ENCODE peak calls at places on chromosomes 2 and 18, in four cellular contexts. One of them, this sample, is unnamed.

GRCh38 chr2:195458936-195459335 is 198.1 kb upstream of the SLC39A10 start:
- DNase-seq in K562: no peak
- DNase-seq in SK-N-SH: no peak
- DNase-seq in WTC11: no peak
- DNase-seq in this sample: no peak

GRCh38 chr2:189102735-189103134 is 76.8 kb downstream of the COL5A2 start:
- DNase-seq in K562: no peak
- DNase-seq in WTC11: no peak
- DNase-seq in SK-N-SH: no peak
- DNase-seq in this sample: no peak

GRCh38 chr2:203463176-203463797 is 71.8 kb downstream of the RAPH1 start:
- DNase-seq in WTC11: no peak
- DNase-seq in SK-N-SH: peak
- DNase-seq in K562: no peak
- DNase-seq in this sample: no peak

GRCh38 chr18:79855147-79855910 is 57.6 kb downstream of the KCNG2 start:
- DNase-seq in WTC11: no peak
- DNase-seq in SK-N-SH: no peak
- DNase-seq in K562: no peak
- DNase-seq in this sample: peak

GRCh38 chr2:118847447-118848172 is at the start of gene EN1:
- DNase-seq in SK-N-SH: peak
- DNase-seq in WTC11: peak
- DNase-seq in K562: peak
- DNase-seq in this sample: no peak

GRCh38 chr2:232502901-232503791 is 15.5 kb upstream of the ECEL1 start:
- DNase-seq in SK-N-SH: peak
- DNase-seq in WTC11: peak
- DNase-seq in K562: peak
- DNase-seq in this sample: no peak

GRCh38 chr2:166314022-166314759 is 61.6 kb downstream of the SCN9A start:
- DNase-seq in K562: no peak
- DNase-seq in WTC11: no peak
- DNase-seq in SK-N-SH: no peak
- DNase-seq in this sample: no peak

GRCh38 chr2:127024769-127025356 is 82.1 kb downstream of the BIN1 start:
- DNase-seq in K562: no peak
- DNase-seq in WTC11: peak
- DNase-seq in SK-N-SH: peak
- DNase-seq in this sample: no peak

GRCh38 chr2:2797797-2798196 is 466.7 kb upstream of the MYT1L start:
- DNase-seq in SK-N-SH: no peak
- DNase-seq in WTC11: no peak
- DNase-seq in K562: no peak
- DNase-seq in this sample: no peak

GRCh38 chr18:22403950-22404349 is 13.8 kb downstream of the CTAGE1 start:
- DNase-seq in K562: no peak
- DNase-seq in SK-N-SH: no peak
- DNase-seq in WTC11: no peak
- DNase-seq in this sample: no peak

GRCh38 chr18:44325903-44326650 is 354.6 kb upstream of the SETBP1 start:
- DNase-seq in K562: no peak
- DNase-seq in WTC11: peak
- DNase-seq in SK-N-SH: peak
- DNase-seq in this sample: no peak

GRCh38 chr2:72083751-72084583 is 63.7 kb downstream of the CYP26B1 start:
- DNase-seq in SK-N-SH: no peak
- DNase-seq in WTC11: no peak
- DNase-seq in K562: no peak
- DNase-seq in this sample: no peak

GRCh38 chr2:134869941-134870736 is 31.7 kb downstream of the ACMSD start:
- DNase-seq in WTC11: no peak
- DNase-seq in K562: no peak
- DNase-seq in SK-N-SH: no peak
- DNase-seq in this sample: no peak

GRCh38 chr2:188766086-188766856 is 207.9 kb upstream of the COL3A1 start:
- DNase-seq in K562: no peak
- DNase-seq in SK-N-SH: no peak
- DNase-seq in WTC11: no peak
- DNase-seq in this sample: no peak

GRCh38 chr2:16178551-16179130 is 238.3 kb downstream of the MYCN start:
- DNase-seq in WTC11: no peak
- DNase-seq in K562: no peak
- DNase-seq in SK-N-SH: no peak
- DNase-seq in this sample: no peak

GRCh38 chr2:75553961-75554539 is 6.7 kb downstream of the EVA1A start:
- DNase-seq in K562: no peak
- DNase-seq in SK-N-SH: no peak
- DNase-seq in WTC11: no peak
- DNase-seq in this sample: no peak

GRCh38 chr2:163711699-163712098 is 24.1 kb downstream of the FIGN start:
- DNase-seq in SK-N-SH: no peak
- DNase-seq in K562: no peak
- DNase-seq in WTC11: no peak
- DNase-seq in this sample: no peak

GRCh38 chr18:3129053-3129864 is 90.5 kb downstream of the MYOM1 start:
- DNase-seq in WTC11: peak
- DNase-seq in SK-N-SH: peak
- DNase-seq in K562: peak
- DNase-seq in this sample: no peak

GRCh38 chr18:54734059-54734458 is 94.2 kb upstream of the RAB27B start:
- DNase-seq in K562: peak
- DNase-seq in SK-N-SH: no peak
- DNase-seq in WTC11: no peak
- DNase-seq in this sample: no peak

DNA sequence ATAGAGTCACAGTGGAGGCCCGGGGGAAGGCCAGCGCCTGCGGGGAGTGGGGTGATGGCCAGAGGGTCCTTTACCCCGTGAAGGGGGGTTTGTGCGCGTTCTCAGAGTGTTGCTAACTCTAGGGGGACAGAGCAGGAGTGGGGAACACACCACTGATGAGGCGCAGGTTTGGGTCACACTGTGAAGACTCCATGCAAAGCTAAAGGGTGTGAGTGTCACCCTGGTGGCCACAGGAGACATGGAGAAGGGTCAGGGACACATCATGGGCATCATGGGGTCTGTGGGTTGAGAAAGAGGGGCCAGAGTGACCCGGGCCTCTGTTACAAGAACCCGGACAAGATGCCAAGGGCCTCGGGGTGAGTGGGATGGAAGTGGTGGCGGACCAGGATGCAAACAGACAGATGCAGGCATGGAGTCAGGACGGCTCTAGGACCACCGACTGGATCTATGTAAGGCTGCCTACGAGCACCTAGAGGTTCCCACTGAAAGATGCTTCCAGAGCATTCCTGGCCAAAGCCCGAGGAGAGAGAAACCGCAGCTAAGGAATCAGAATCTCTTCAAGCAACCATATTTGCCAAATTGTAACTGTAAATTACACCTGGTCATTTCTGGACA is 84.3 kb downstream of the PXDN start:
- DNase-seq in K562: no peak
- DNase-seq in WTC11: no peak
- DNase-seq in SK-N-SH: no peak
- DNase-seq in this sample: no peak
- TF ChIP-seq USF1 in K562: no peak
- TF ChIP-seq USF1 in WTC11: no peak
- TF ChIP-seq USF1 in SK-N-SH: no peak
- TF ChIP-seq USF1 in this sample: no peak

GRCh38 chr18:9477509-9477908 is 2.2 kb downstream of the RALBP1 start:
- DNase-seq in K562: no peak
- DNase-seq in WTC11: no peak
- DNase-seq in SK-N-SH: no peak
- DNase-seq in this sample: no peak

GRCh38 chr18:9478545-9478944 is 3.2 kb downstream of the RALBP1 start:
- DNase-seq in SK-N-SH: no peak
- DNase-seq in K562: no peak
- DNase-seq in WTC11: no peak
- DNase-seq in this sample: no peak

GRCh38 chr18:9474103-9474982 is 970 bp upstream of the RALBP1 start:
- DNase-seq in K562: peak
- DNase-seq in WTC11: no peak
- DNase-seq in SK-N-SH: peak
- DNase-seq in this sample: no peak

GRCh38 chr18:9474983-9475642 is at the start of gene RALBP1:
- DNase-seq in WTC11: peak
- DNase-seq in SK-N-SH: peak
- DNase-seq in K562: peak
- DNase-seq in this sample: peak

DNA sequence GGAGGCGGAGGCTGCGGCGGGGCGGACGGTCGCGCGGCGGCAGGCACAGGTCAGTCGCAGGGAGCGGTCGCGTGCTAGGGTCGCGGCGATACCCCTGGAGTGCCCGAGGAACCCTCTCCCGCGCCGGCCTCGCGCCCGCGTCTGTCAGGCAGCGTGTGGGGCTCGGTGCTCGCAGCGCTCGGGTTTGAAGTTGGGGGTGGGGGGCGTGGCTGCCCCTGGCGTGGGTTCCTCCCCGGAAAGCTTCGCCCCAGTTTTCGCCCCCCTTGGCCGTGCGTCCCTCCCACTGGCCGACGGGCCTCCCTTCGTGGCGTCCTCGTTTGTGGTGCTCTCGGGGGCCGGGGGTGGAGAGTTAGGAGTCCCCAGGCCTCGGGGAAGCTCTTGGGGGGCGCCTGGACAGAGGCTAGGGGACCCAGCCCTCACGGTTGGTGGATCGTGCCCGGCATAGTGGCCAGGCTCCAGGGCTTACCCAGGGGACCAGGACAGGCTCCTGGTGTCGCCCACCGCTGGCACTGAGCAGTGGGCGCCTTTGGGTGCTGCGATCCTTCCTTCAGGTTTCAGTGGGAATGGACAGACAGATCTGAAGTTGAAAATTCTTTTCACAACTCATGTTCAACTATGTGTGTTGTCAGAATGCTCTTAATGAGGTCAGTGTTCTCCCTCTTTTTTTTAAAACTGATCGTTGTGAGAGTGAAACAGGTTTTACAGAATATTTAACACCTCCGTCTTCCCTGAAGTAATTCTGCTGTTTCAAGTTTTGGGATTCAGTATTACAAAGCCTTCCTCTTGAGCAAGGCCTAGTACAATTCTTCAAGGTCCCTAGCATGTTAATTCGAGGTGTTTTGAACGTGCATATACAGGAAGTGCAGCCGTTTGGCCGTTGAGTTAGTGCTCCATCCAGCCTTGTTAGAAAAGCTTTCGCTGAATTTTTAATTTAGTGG is 599 bp downstream of the RALBP1 start:
- DNase-seq in SK-N-SH: peak
- DNase-seq in K562: peak
- DNase-seq in WTC11: no peak
- DNase-seq in this sample: no peak
- TF ChIP-seq USF1 in SK-N-SH: no peak
- TF ChIP-seq USF1 in K562: no peak
- TF ChIP-seq USF1 in WTC11: no peak
- TF ChIP-seq USF1 in this sample: no peak

DNA sequence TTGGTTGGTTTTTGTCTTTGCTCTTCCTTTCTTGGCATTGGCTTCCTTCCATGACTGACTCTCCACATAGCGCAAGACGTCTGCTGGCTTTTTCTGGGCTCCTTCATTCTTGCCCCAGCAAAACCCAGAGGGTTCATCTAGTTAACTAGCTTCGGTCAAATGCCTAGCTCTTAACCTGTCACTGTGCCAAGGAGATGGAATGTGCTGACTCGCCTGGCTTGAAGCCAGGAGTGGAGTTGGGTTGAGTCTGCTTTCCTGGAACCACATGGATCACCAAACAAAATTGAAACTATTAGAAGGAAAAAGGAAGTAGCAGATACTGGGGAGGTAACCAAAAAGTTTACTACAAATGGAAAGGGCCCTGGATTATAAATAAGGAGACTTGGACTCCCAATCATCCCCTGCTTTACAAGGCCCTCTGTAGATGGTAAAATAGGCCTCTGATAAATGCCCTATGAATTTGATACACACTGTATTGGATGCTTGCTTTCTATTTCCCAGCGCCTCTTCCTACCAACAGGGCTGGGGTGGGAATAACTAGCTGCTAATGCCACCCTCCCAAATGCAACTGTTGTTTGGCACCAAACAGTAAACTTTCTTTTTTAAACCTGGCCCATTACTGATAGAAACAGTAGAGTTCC is 11.3 kb downstream of the MALT1 start:
- DNase-seq in WTC11: no peak
- DNase-seq in SK-N-SH: no peak
- DNase-seq in K562: no peak
- DNase-seq in this sample: no peak
- TF ChIP-seq USF1 in WTC11: no peak
- TF ChIP-seq USF1 in SK-N-SH: no peak
- TF ChIP-seq USF1 in K562: no peak
- TF ChIP-seq USF1 in this sample: no peak

DNA sequence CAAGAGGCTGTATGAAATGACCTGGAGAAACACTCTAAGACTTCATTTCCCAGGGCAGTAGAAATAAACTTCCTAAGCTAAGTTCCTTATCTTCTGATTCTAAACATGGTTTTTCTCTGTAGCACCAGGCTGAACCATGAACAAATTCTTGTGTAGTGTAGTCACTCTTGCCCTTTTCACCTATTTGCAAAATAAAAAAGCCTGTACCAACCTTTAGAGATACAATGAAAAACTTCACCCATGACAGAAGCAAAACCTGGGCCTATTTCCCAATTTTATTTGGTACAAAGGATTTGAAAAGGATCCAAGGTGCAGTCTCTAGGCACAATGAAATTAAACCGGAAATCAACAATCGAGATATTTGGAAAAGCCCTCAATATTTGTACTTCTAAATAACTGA is 43.6 kb downstream of the POLR1A start:
- DNase-seq in WTC11: no peak
- DNase-seq in SK-N-SH: no peak
- DNase-seq in K562: no peak
- DNase-seq in this sample: no peak
- TF ChIP-seq USF1 in WTC11: no peak
- TF ChIP-seq USF1 in SK-N-SH: no peak
- TF ChIP-seq USF1 in K562: no peak
- TF ChIP-seq USF1 in this sample: no peak

DNA sequence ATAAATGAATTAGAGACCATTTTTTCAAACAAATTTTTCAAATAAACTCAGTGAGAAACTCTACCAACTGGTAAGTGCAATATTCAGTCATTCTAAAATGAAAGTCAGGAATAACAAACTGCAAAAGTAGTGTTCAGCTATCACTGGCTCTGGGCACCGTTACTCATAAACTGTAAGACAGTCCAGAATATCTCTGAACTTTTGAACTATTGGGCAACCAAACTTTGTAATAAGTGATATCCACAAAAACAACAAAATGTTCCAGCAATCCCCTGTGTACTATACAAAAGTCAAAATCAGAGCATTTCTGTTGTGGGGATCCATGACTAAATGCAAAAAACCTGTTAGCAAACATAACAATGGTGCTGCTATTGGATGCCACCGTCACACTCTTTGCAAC is 56.3 kb downstream of the SLC25A12 start:
- DNase-seq in SK-N-SH: no peak
- DNase-seq in K562: no peak
- DNase-seq in WTC11: no peak
- DNase-seq in this sample: no peak
- TF ChIP-seq USF1 in SK-N-SH: no peak
- TF ChIP-seq USF1 in K562: no peak
- TF ChIP-seq USF1 in WTC11: no peak
- TF ChIP-seq USF1 in this sample: no peak

This sample was measured in GM12878.